ENCODE peak calls at places on chromosomes 16 and 17, in seven cellular contexts. C is GM12878, B is hepatocyte, L is OCI-LY7, S is keratinocyte, R is PC-3, H is IMR-90. N is an unnamed sample.

GRCh38 chr16:49280022-49280741 is 1.5 kb downstream of the CBLN1 start:
- DNase-seq in C (no peak), B (peak), L (no peak), S (no peak), R (no peak), H (no peak), N (no peak)

GRCh38 chr16:28902909-28903308 is 22.1 kb downstream of the RABEP2 start:
- DNase-seq in C (no peak), B (no peak), L (no peak), S (no peak), R (no peak), H (no peak), N (no peak)

GRCh38 chr16:4081577-4082021 is 34.6 kb downstream of the ADCY9 start:
- DNase-seq in C (no peak), B (no peak), L (no peak), S (no peak), R (no peak), H (peak), N (peak)

GRCh38 chr16:85029981-85030381 is 2.4 kb downstream of the KIAA0513 start:
- DNase-seq in C (no peak), B (no peak), L (no peak), S (no peak), R (peak), H (peak), N (peak)

GRCh38 chr17:75344664-75345063 is 55.4 kb upstream of the SLC25A19 start:
- DNase-seq in C (no peak), B (no peak), L (peak), S (no peak), R (no peak), H (peak), N (no peak)

GRCh38 chr16:17404903-17405691 is 65.7 kb downstream of the XYLT1 start:
- DNase-seq in C (no peak), B (no peak), L (no peak), S (no peak), R (no peak), H (peak), N (peak)

GRCh38 chr17:10730956-10731879 is 1.4 kb upstream of the TMEM220 start:
- DNase-seq in C (no peak), B (no peak), L (no peak), S (no peak), R (no peak), H (no peak), N (no peak)

GRCh38 chr16:15055141-15056053 is 477 bp downstream of the NTAN1 start:
- DNase-seq in C (no peak), B (peak), L (peak), S (no peak), R (peak), H (peak), N (no peak)

GRCh38 chr16:55825115-55825728 is 7.7 kb downstream of the CES1 start:
- DNase-seq in C (no peak), B (no peak), L (no peak), S (no peak), R (no peak), H (no peak), N (no peak)

DNA sequence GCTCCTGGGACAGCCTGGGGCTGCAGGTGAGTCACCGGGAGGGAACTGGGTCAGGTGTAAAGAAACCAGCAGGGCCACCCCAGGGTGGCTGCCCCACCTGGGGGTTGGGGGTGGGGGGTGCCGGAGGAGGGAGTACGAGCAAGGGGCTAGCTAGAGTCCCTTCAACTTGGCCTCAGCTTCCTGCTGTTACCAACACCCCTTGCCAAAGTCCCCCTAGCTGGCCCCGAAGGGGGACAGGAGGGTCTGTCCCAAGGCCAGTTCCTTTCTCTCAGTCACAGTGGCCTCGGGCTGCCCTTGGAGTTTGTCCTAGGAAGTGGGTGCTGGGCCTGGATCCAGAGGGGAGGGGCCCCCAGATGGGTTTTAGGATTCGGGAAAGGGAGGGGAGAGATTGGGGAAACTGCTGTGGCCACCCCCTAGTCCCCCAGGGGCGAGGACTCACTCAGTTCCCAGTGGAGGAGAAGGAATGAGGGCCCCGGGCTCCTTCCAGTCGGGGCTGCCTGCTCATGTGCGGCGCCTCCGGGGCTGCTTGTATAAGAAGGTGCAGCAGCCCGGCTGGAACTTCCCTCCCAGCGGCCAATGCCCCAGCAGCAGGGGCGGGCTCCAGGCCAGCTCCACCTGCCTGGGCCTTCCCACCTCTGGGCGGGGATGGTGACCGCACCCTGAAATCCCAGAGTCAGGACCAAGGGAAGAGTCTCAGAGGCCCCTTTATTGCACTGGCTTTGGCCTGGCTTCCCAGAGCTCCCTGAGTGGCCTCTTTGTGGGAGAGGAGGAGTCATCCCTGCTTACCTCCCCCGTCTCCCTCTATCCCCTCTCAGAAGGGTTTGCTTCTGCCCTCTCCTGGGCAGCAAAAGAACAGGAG is 7.3 kb downstream of the ARHGAP27 start:
- DNase-seq in C (no peak), B (peak), L (no peak), S (peak), R (peak), H (peak), N (peak)
- H3K4me3 ChIP-seq in C (no peak), B (peak), L (no peak), S (peak), R (peak), H (no peak), N (no peak)

GRCh38 chr17:58668598-58668935 is 23.3 kb downstream of the TEX14 start:
- DNase-seq in C (no peak), B (no peak), L (no peak), S (no peak), R (peak), H (no peak), N (no peak)

GRCh38 chr17:58667934-58668597 is 23.8 kb downstream of the TEX14 start:
- DNase-seq in C (no peak), B (no peak), L (no peak), S (no peak), R (peak), H (peak), N (no peak)

GRCh38 chr17:58671969-58672368 is 19.9 kb downstream of the TEX14 start:
- DNase-seq in C (no peak), B (no peak), L (no peak), S (no peak), R (no peak), H (no peak), N (no peak)

GRCh38 chr17:58666858-58667267 is 25.0 kb downstream of the TEX14 start:
- DNase-seq in C (no peak), B (no peak), L (no peak), S (no peak), R (peak), H (peak), N (peak)

GRCh38 chr17:58669853-58670252 is 22.0 kb downstream of the TEX14 start:
- DNase-seq in C (no peak), B (no peak), L (no peak), S (no peak), R (no peak), H (no peak), N (no peak)
- H2AFZ ChIP-seq in C (no peak), B (no peak), L (no peak), S (no peak), R (no peak), H (no peak), N (no peak)

DNA sequence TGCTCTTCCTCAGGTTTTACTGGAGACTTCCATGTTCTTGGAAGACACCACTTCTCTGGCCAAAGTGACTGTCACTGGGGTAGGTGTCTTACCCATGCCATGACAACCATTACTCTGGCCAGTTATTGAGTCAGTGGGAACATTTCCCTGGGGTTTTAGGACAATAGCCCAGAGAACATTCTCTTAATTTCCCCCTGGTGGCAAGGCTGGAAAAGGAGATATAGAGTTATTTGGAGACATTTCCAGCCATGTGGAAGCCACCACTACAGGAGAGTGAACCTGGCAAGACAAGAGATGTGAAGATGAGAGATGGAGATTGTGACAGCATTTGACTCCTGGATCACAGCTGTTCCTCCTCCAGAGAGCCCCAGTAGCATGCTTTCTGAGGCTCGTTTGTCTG is 106.2 kb downstream of the CDK5R1 start:
- DNase-seq in C (no peak), B (no peak), L (no peak), S (no peak), R (peak), H (no peak), N (no peak)
- H3K4me3 ChIP-seq in C (no peak), B (no peak), L (no peak), S (no peak), R (no peak), H (no peak), N (no peak)

GRCh38 chr16:27326251-27326650 is 12.5 kb downstream of the IL4R start:
- DNase-seq in C (no peak), B (no peak), L (no peak), S (no peak), R (no peak), H (no peak), N (no peak)
- H2AFZ ChIP-seq in C (no peak), B (no peak), L (no peak), S (no peak), R (no peak), H (no peak), N (no peak)